ENCODE peak calls at places on chromosomes 6 and 20, in six cellular contexts. I, J, V, X, G and Z are unnamed samples.

GRCh38 chr20:5947276-5947675 is 3.1 kb downstream of the TRMT6 start:
- DNase-seq in I (peak; percentile 46), J (no peak), V (no peak), X (no peak), G (no peak), Z (peak; percentile 32)

GRCh38 chr20:62734336-62734735 is 25.7 kb downstream of the NTSR1 start:
- DNase-seq in I (no peak), J (no peak), V (no peak), X (no peak), G (no peak), Z (no peak)

GRCh38 chr20:2421247-2421646 is 40.5 kb downstream of the TGM6 start:
- DNase-seq in I (no peak), J (no peak), V (no peak), X (no peak), G (no peak), Z (no peak)

GRCh38 chr6:1324926-1325325 is 13.0 kb downstream of the FOXQ1 start:
- DNase-seq in I (no peak), J (no peak), V (no peak), X (no peak), G (no peak), Z (no peak)

GRCh38 chr20:57792386-57793095 is 82.7 kb upstream of the PMEPA1 start:
- DNase-seq in I (no peak), J (no peak), V (no peak), X (no peak), G (no peak), Z (no peak)

GRCh38 chr6:154852700-154853099 is 119.5 kb downstream of the SCAF8 start:
- DNase-seq in I (no peak), J (no peak), V (no peak), X (no peak), G (no peak), Z (no peak)

GRCh38 chr20:57440678-57441509 is 49.7 kb downstream of the RBM38 start:
- DNase-seq in I (no peak), J (no peak), V (peak; percentile 35), X (peak; percentile 57), G (peak; percentile 96), Z (no peak)

GRCh38 chr6:41103792-41104324 is 31.1 kb downstream of the NFYA start:
- DNase-seq in I (no peak), J (no peak), V (no peak), X (no peak), G (no peak), Z (no peak)

GRCh38 chr6:7587631-7588100 is 2.3 kb upstream of the SNRNP48 start:
- DNase-seq in I (no peak), J (no peak), V (no peak), X (no peak), G (no peak), Z (peak; percentile 73)

GRCh38 chr6:25307805-25308494 is 28.8 kb downstream of the CARMIL1 start:
- DNase-seq in I (no peak), J (no peak), V (no peak), X (no peak), G (no peak), Z (no peak)

GRCh38 chr20:48818481-48818987 is 9.3 kb downstream of the PREX1 start:
- DNase-seq in I (peak; percentile 53), J (no peak), V (no peak), X (no peak), G (no peak), Z (no peak)

GRCh38 chr6:2714359-2714895 is 36.3 kb downstream of the MYLK4 start:
- DNase-seq in I (no peak), J (peak; percentile 73), V (no peak), X (no peak), G (no peak), Z (peak; percentile 58)

GRCh38 chr20:44832724-44833123 is 22.4 kb upstream of the RIMS4 start:
- DNase-seq in I (no peak), J (no peak), V (no peak), X (no peak), G (no peak), Z (peak; percentile 16)

GRCh38 chr6:158697798-158698197 is 47.9 kb downstream of the SYTL3 start:
- DNase-seq in I (no peak), J (no peak), V (no peak), X (no peak), G (no peak), Z (no peak)

GRCh38 chr20:7449269-7449668 is 491.0 kb downstream of the HAO1 start:
- DNase-seq in I (no peak), J (no peak), V (no peak), X (no peak), G (no peak), Z (peak; percentile 55)

GRCh38 chr6:2749972-2750600 is 636 bp downstream of the MYLK4 start:
- DNase-seq in I (peak; percentile 76), J (no peak), V (peak; percentile 41), X (no peak), G (peak; percentile 67), Z (no peak)

GRCh38 chr6:33705268-33705885 is 6.1 kb downstream of the UQCC2 start:
- DNase-seq in I (no peak), J (no peak), V (no peak), X (no peak), G (no peak), Z (no peak)